ENCODE peak calls at places on chromosome 2, in four cellular contexts. O is WTC11, Z is hepatocyte, A is fibroblast of pulmonary artery. D is an unnamed sample.
A peak's percentile ranks its signal among the peaks of the same experiment; 100 is the strongest.

GRCh38 chr2:70203086-70203485 is 12.3 kb upstream of the C2orf42 start:
- DNase-seq in Z (no peak), O (no peak), A (no peak), D (no peak)

GRCh38 chr2:174266288-174266687 is 18.0 kb upstream of the OLA1 start:
- DNase-seq in A (no peak), O (no peak), Z (no peak), D (no peak)

GRCh38 chr2:176449852-176450251 is 180.6 kb downstream of the MTX2 start:
- DNase-seq in Z (no peak), O (peak; percentile 68), A (no peak), D (no peak)

GRCh38 chr2:232999354-232999753 is 13.7 kb downstream of the NGEF start:
- DNase-seq in A (no peak), O (no peak), Z (no peak), D (no peak)

GRCh38 chr2:230161180-230161579 is 58.6 kb downstream of the SP110 start:
- DNase-seq in A (peak; percentile 58), O (no peak), Z (no peak), D (no peak)

GRCh38 chr2:232833830-232834229 is 36.2 kb upstream of the SNORC start:
- DNase-seq in O (no peak), Z (no peak), A (no peak), D (no peak)

GRCh38 chr2:1550658-1551316 is 137.5 kb downstream of the TPO start:
- DNase-seq in Z (peak; percentile 87), O (peak; percentile 80), A (peak; percentile 52), D (no peak)

GRCh38 chr2:241904791-241905710 is 35.5 kb downstream of the RTP5 start:
- DNase-seq in Z (no peak), A (no peak), O (no peak), D (no peak)

GRCh38 chr2:51247252-51247651 is 215.3 kb upstream of the NRXN1 start:
- DNase-seq in A (no peak), O (peak; percentile 16), Z (no peak), D (no peak)

GRCh38 chr2:217618744-217619143 is 384.1 kb downstream of the TNS1 start:
- DNase-seq in Z (no peak), O (no peak), A (no peak), D (no peak)

GRCh38 chr2:121595012-121595891 is 54.0 kb downstream of the CLASP1 start:
- DNase-seq in A (no peak), Z (no peak), O (no peak), D (no peak)

GRCh38 chr2:174012347-174013309 is 47.5 kb upstream of the SP3 start:
- DNase-seq in A (peak; percentile 71), O (peak; percentile 80), Z (peak; percentile 57), D (no peak)

GRCh38 chr2:233338046-233338445 is 16.2 kb upstream of the DGKD start:
- DNase-seq in A (no peak), O (no peak), Z (no peak), D (no peak)

GRCh38 chr2:64865073-64865830 is 123.9 kb upstream of the SLC1A4 start:
- DNase-seq in O (peak; percentile 57), Z (peak; percentile 87), A (peak; percentile 74), D (no peak)
- TF ChIP-seq CTCF in O (peak; percentile 90), Z (peak; percentile 58), A (peak; percentile 10), D (peak; percentile 28)

DNA sequence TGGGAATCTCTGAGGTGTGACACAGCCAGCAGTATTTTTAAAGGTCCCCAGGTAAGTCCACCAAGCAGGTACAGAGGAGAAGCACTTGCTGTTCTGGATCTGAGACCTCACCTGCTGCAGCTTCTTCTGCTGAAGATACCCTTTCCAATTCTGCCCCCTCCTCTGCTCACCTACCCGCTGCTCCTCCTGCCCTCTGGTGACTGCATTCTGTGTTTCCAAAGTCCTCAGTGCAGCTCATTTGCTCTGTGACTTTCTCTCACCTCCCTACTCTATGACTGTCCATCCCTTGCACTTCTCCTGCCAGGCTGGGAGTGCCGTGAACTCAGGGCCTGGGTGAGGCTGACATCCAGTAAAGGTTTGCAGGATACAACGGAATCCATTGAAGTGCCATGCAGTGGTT is 205.2 kb upstream of the LYPD1 start:
- DNase-seq in Z (no peak), O (no peak), A (no peak), D (no peak)
- TF ChIP-seq CTCF in Z (no peak), O (no peak), A (no peak), D (no peak)

GRCh38 chr2:36318547-36318946 is 37.0 kb upstream of the CRIM1 start:
- DNase-seq in Z (no peak), A (peak; percentile 17), O (no peak), D (no peak)
- TF ChIP-seq CTCF in Z (no peak), A (no peak), O (no peak), D (no peak)

GRCh38 chr2:9767656-9768281 is 75.5 kb upstream of the TAF1B start:
- DNase-seq in O (no peak), A (no peak), Z (no peak), D (no peak)

GRCh38 chr2:9770006-9770307 is 73.3 kb upstream of the TAF1B start:
- DNase-seq in A (no peak), Z (no peak), O (no peak), D (no peak)

GRCh38 chr2:9770308-9771100 is 72.8 kb upstream of the TAF1B start:
- DNase-seq in A (peak; percentile 80), O (peak; percentile 77), Z (peak; percentile 76), D (no peak)

GRCh38 chr2:9769171-9770005 is 73.9 kb upstream of the TAF1B start:
- DNase-seq in A (no peak), Z (peak; percentile 71), O (peak; percentile 59), D (no peak)

GRCh38 chr2:9768388-9768787 is 74.9 kb upstream of the TAF1B start:
- DNase-seq in O (peak; percentile 78), Z (peak; percentile 76), A (no peak), D (no peak)
- TF ChIP-seq CTCF in O (no peak), Z (peak; percentile 31), A (peak; percentile 28), D (peak; percentile 65)